ENCODE peak calls at places on chromosomes 5 and 9, in eight cellular contexts. One of them, this sample, is unnamed.

GRCh38 chr9:115590016-115590415 is 472.1 kb upstream of the TNC start:
- DNase-seq in SJSA1: peak
- DNase-seq in BE2C: no peak
- DNase-seq in IMR-90: peak
- DNase-seq in GM06990: no peak
- DNase-seq in adrenal gland: peak
- DNase-seq in cardiac fibroblast: peak
- DNase-seq in heart left ventricle: peak
- DNase-seq in this sample: no peak

GRCh38 chr5:78899922-78900362 is 85.2 kb downstream of the ARSB start:
- DNase-seq in heart left ventricle: no peak
- DNase-seq in adrenal gland: no peak
- DNase-seq in GM06990: no peak
- DNase-seq in SJSA1: peak
- DNase-seq in IMR-90: peak
- DNase-seq in BE2C: peak
- DNase-seq in cardiac fibroblast: peak
- DNase-seq in this sample: peak

GRCh38 chr9:16871358-16872151 is 1.1 kb upstream of the BNC2 start:
- DNase-seq in BE2C: peak
- DNase-seq in adrenal gland: peak
- DNase-seq in IMR-90: peak
- DNase-seq in GM06990: peak
- DNase-seq in cardiac fibroblast: peak
- DNase-seq in heart left ventricle: peak
- DNase-seq in SJSA1: peak
- DNase-seq in this sample: peak

GRCh38 chr5:151123897-151124751 is 33.5 kb downstream of the ANXA6 start:
- DNase-seq in IMR-90: peak
- DNase-seq in cardiac fibroblast: peak
- DNase-seq in SJSA1: no peak
- DNase-seq in GM06990: peak
- DNase-seq in adrenal gland: peak
- DNase-seq in BE2C: peak
- DNase-seq in heart left ventricle: peak
- DNase-seq in this sample: no peak

GRCh38 chr5:176652136-176652535 is 4.9 kb downstream of the TSPAN17 start:
- DNase-seq in cardiac fibroblast: no peak
- DNase-seq in adrenal gland: peak
- DNase-seq in IMR-90: no peak
- DNase-seq in GM06990: no peak
- DNase-seq in SJSA1: no peak
- DNase-seq in heart left ventricle: no peak
- DNase-seq in BE2C: peak
- DNase-seq in this sample: no peak

GRCh38 chr5:94517490-94518108 is 100.8 kb downstream of the KIAA0825 start:
- DNase-seq in IMR-90: peak
- DNase-seq in cardiac fibroblast: peak
- DNase-seq in heart left ventricle: no peak
- DNase-seq in adrenal gland: no peak
- DNase-seq in GM06990: no peak
- DNase-seq in BE2C: no peak
- DNase-seq in SJSA1: no peak
- DNase-seq in this sample: no peak

GRCh38 chr5:18010053-18010452 is 375.8 kb downstream of the TAF11L14 start:
- DNase-seq in BE2C: peak
- DNase-seq in GM06990: no peak
- DNase-seq in SJSA1: no peak
- DNase-seq in heart left ventricle: no peak
- DNase-seq in IMR-90: no peak
- DNase-seq in adrenal gland: no peak
- DNase-seq in cardiac fibroblast: no peak
- DNase-seq in this sample: no peak

GRCh38 chr5:176938472-176938871 is 39.3 kb upstream of the HK3 start:
- DNase-seq in adrenal gland: no peak
- DNase-seq in cardiac fibroblast: no peak
- DNase-seq in IMR-90: no peak
- DNase-seq in BE2C: no peak
- DNase-seq in heart left ventricle: no peak
- DNase-seq in GM06990: no peak
- DNase-seq in SJSA1: no peak
- DNase-seq in this sample: no peak

GRCh38 chr5:137278476-137278875 is 220.7 kb downstream of the SPOCK1 start:
- DNase-seq in adrenal gland: no peak
- DNase-seq in BE2C: no peak
- DNase-seq in IMR-90: no peak
- DNase-seq in heart left ventricle: no peak
- DNase-seq in GM06990: no peak
- DNase-seq in cardiac fibroblast: no peak
- DNase-seq in SJSA1: no peak
- DNase-seq in this sample: no peak

GRCh38 chr9:75892168-75892901 is 1.9 kb downstream of the PCSK5 start:
- DNase-seq in heart left ventricle: peak
- DNase-seq in IMR-90: no peak
- DNase-seq in BE2C: no peak
- DNase-seq in cardiac fibroblast: peak
- DNase-seq in GM06990: no peak
- DNase-seq in SJSA1: peak
- DNase-seq in adrenal gland: peak
- DNase-seq in this sample: no peak

GRCh38 chr5:75707911-75708509 is 9.2 kb downstream of the POC5 start:
- DNase-seq in SJSA1: no peak
- DNase-seq in BE2C: no peak
- DNase-seq in GM06990: no peak
- DNase-seq in heart left ventricle: no peak
- DNase-seq in cardiac fibroblast: peak
- DNase-seq in adrenal gland: no peak
- DNase-seq in IMR-90: peak
- DNase-seq in this sample: no peak

GRCh38 chr5:143341807-143342570 is 61.5 kb downstream of the NR3C1 start:
- DNase-seq in heart left ventricle: no peak
- DNase-seq in IMR-90: peak
- DNase-seq in SJSA1: no peak
- DNase-seq in GM06990: no peak
- DNase-seq in cardiac fibroblast: peak
- DNase-seq in BE2C: no peak
- DNase-seq in adrenal gland: no peak
- DNase-seq in this sample: no peak

GRCh38 chr5:56359809-56360685 is 126.9 kb upstream of the ANKRD55 start:
- DNase-seq in IMR-90: peak
- DNase-seq in BE2C: no peak
- DNase-seq in SJSA1: no peak
- DNase-seq in heart left ventricle: no peak
- DNase-seq in GM06990: no peak
- DNase-seq in adrenal gland: no peak
- DNase-seq in cardiac fibroblast: no peak
- DNase-seq in this sample: no peak

GRCh38 chr5:17355585-17356346 is 138.3 kb downstream of the BASP1 start:
- DNase-seq in BE2C: no peak
- DNase-seq in GM06990: no peak
- DNase-seq in IMR-90: peak
- DNase-seq in SJSA1: no peak
- DNase-seq in cardiac fibroblast: peak
- DNase-seq in heart left ventricle: no peak
- DNase-seq in adrenal gland: no peak
- DNase-seq in this sample: no peak

GRCh38 chr5:40006260-40006659 is 581.5 kb upstream of the DAB2 start:
- DNase-seq in GM06990: no peak
- DNase-seq in IMR-90: no peak
- DNase-seq in BE2C: no peak
- DNase-seq in adrenal gland: no peak
- DNase-seq in heart left ventricle: no peak
- DNase-seq in cardiac fibroblast: no peak
- DNase-seq in SJSA1: no peak
- DNase-seq in this sample: no peak

GRCh38 chr9:124894741-124895170 is 32.8 kb downstream of the ARPC5L start:
- DNase-seq in SJSA1: peak
- DNase-seq in BE2C: peak
- DNase-seq in heart left ventricle: no peak
- DNase-seq in adrenal gland: peak
- DNase-seq in IMR-90: peak
- DNase-seq in cardiac fibroblast: peak
- DNase-seq in GM06990: no peak
- DNase-seq in this sample: peak

GRCh38 chr5:169080352-169080938 is 220.5 kb downstream of the SLIT3 start:
- DNase-seq in SJSA1: no peak
- DNase-seq in cardiac fibroblast: no peak
- DNase-seq in GM06990: no peak
- DNase-seq in heart left ventricle: no peak
- DNase-seq in BE2C: no peak
- DNase-seq in IMR-90: no peak
- DNase-seq in adrenal gland: no peak
- DNase-seq in this sample: peak

GRCh38 chr9:83960991-83961390 is 19.0 kb downstream of the HNRNPK start:
- DNase-seq in cardiac fibroblast: no peak
- DNase-seq in SJSA1: no peak
- DNase-seq in IMR-90: no peak
- DNase-seq in adrenal gland: no peak
- DNase-seq in heart left ventricle: no peak
- DNase-seq in GM06990: no peak
- DNase-seq in BE2C: no peak
- DNase-seq in this sample: no peak

GRCh38 chr9:83957029-83957513 is 22.9 kb downstream of the HNRNPK start:
- DNase-seq in adrenal gland: no peak
- DNase-seq in heart left ventricle: no peak
- DNase-seq in BE2C: no peak
- DNase-seq in GM06990: no peak
- DNase-seq in cardiac fibroblast: no peak
- DNase-seq in SJSA1: no peak
- DNase-seq in IMR-90: no peak
- DNase-seq in this sample: no peak

GRCh38 chr9:83956288-83957028 is 23.6 kb downstream of the HNRNPK start:
- DNase-seq in cardiac fibroblast: peak
- DNase-seq in GM06990: peak
- DNase-seq in BE2C: peak
- DNase-seq in IMR-90: no peak
- DNase-seq in SJSA1: peak
- DNase-seq in heart left ventricle: peak
- DNase-seq in adrenal gland: peak
- DNase-seq in this sample: no peak

GRCh38 chr9:83959061-83959460 is 21.0 kb downstream of the HNRNPK start:
- DNase-seq in SJSA1: peak
- DNase-seq in IMR-90: peak
- DNase-seq in adrenal gland: peak
- DNase-seq in GM06990: no peak
- DNase-seq in cardiac fibroblast: peak
- DNase-seq in heart left ventricle: no peak
- DNase-seq in BE2C: no peak
- DNase-seq in this sample: no peak

DNA sequence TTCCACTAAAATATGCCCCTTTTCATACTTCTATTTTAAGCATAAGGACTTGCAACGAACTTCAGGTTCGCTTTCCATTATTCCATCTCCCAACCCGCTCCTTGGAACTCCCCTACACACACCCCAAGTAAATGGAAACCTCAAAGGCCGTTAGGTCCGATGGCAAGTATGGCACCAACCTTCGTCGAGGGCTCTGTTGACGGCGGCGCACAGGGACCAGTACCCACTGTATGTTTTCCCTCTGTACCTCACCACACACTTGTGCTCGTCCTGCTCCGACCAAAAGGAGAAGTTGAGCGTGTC is 24.1 kb downstream of the HNRNPK start:
- DNase-seq in BE2C: no peak
- DNase-seq in GM06990: no peak
- DNase-seq in heart left ventricle: no peak
- DNase-seq in IMR-90: no peak
- DNase-seq in SJSA1: no peak
- DNase-seq in cardiac fibroblast: no peak
- DNase-seq in adrenal gland: no peak
- DNase-seq in this sample: no peak
- H3K4me3 ChIP-seq in BE2C: peak
- H3K4me3 ChIP-seq in GM06990: peak
- H3K4me3 ChIP-seq in heart left ventricle: peak
- H3K4me3 ChIP-seq in IMR-90: peak
- H3K4me3 ChIP-seq in SJSA1: peak
- H3K4me3 ChIP-seq in cardiac fibroblast: peak
- H3K4me3 ChIP-seq in adrenal gland: no peak
- H3K4me3 ChIP-seq in this sample: peak

DNA sequence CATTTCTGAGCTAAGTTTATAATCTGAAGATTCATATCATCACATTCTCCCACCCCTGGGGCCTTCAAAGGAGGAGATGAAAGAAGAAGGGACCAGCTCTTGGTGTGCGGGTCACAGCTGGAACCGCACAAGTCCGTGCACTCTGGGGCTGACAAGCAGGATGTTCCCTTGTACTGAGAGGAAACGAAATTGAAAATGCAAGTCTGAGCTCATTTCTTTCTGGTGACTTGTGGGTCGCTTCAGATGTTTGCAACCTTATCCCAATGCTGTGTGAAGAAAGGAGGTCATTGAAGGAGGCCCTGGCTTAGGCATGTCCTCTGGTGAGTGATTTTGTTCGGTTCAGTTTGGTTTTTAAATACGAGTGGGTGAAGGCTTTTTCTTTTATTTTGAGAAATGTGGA is 59.6 kb downstream of the C9orf152 start:
- DNase-seq in GM06990: peak
- DNase-seq in IMR-90: peak
- DNase-seq in heart left ventricle: no peak
- DNase-seq in cardiac fibroblast: peak
- DNase-seq in adrenal gland: no peak
- DNase-seq in BE2C: no peak
- DNase-seq in SJSA1: no peak
- DNase-seq in this sample: peak
- H3K4me3 ChIP-seq in GM06990: peak
- H3K4me3 ChIP-seq in IMR-90: no peak
- H3K4me3 ChIP-seq in heart left ventricle: peak
- H3K4me3 ChIP-seq in cardiac fibroblast: no peak
- H3K4me3 ChIP-seq in adrenal gland: no peak
- H3K4me3 ChIP-seq in BE2C: no peak
- H3K4me3 ChIP-seq in SJSA1: no peak
- H3K4me3 ChIP-seq in this sample: peak

GRCh38 chr5:138541511-138541910 is 1.5 kb downstream of the ETF1 start:
- DNase-seq in GM06990: no peak
- DNase-seq in SJSA1: peak
- DNase-seq in BE2C: no peak
- DNase-seq in IMR-90: no peak
- DNase-seq in cardiac fibroblast: no peak
- DNase-seq in heart left ventricle: no peak
- DNase-seq in adrenal gland: no peak
- DNase-seq in this sample: no peak
- H3K4me3 ChIP-seq in GM06990: peak
- H3K4me3 ChIP-seq in SJSA1: peak
- H3K4me3 ChIP-seq in BE2C: peak
- H3K4me3 ChIP-seq in IMR-90: peak
- H3K4me3 ChIP-seq in cardiac fibroblast: peak
- H3K4me3 ChIP-seq in heart left ventricle: peak
- H3K4me3 ChIP-seq in adrenal gland: no peak
- H3K4me3 ChIP-seq in this sample: peak

DNA sequence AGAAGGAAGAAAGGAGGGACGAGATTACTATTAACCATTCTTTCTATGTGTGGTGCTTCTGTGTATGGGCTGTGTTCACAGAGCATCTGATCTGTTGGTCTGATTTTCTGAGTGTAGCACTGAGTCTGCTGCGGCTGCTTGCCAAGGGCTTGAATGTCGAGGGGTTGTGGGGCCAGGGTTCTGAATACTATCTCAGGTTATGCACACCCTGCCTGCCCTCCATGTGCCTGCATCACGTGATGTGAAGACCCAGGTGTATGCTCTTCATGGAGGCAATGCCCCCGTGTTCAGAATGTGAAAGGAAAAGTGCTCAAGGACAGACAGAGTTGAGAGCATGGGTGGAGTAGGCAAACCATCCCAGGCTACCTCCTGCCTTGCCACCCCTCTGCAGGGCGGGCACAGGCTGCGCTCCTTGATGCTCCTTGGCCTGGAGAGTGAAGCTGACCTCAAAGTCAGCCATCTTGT is 254.9 kb downstream of the FANCC start:
- DNase-seq in SJSA1: no peak
- DNase-seq in heart left ventricle: no peak
- DNase-seq in adrenal gland: no peak
- DNase-seq in IMR-90: no peak
- DNase-seq in BE2C: no peak
- DNase-seq in cardiac fibroblast: no peak
- DNase-seq in GM06990: no peak
- DNase-seq in this sample: no peak
- H3K4me3 ChIP-seq in SJSA1: no peak
- H3K4me3 ChIP-seq in heart left ventricle: no peak
- H3K4me3 ChIP-seq in adrenal gland: no peak
- H3K4me3 ChIP-seq in IMR-90: no peak
- H3K4me3 ChIP-seq in BE2C: no peak
- H3K4me3 ChIP-seq in cardiac fibroblast: no peak
- H3K4me3 ChIP-seq in GM06990: no peak
- H3K4me3 ChIP-seq in this sample: no peak

This sample was measured in Jurkat, Clone E6-1.